ENCODE peak calls at places on chromosomes 7 and 10, in eight cellular contexts. A, V, M, H, K, D, O and P are unnamed samples.
A peak's percentile ranks its signal among the peaks of the same experiment; 100 is the strongest.

GRCh38 chr10:32005050-32005449 is 51.2 kb downstream of the KIF5B start:
- DNase-seq in A (no peak), V (peak; percentile 48), M (no peak), H (peak; percentile 36), K (peak; percentile 22), D (no peak), O (no peak), P (peak; percentile 62)

GRCh38 chr7:37853468-37853867 is 5.1 kb downstream of the NME8 start:
- DNase-seq in A (no peak), V (peak; percentile 10), M (no peak), H (no peak), K (no peak), D (no peak), O (no peak), P (no peak)

GRCh38 chr7:79114875-79115274 is 338.6 kb downstream of the MAGI2 start:
- DNase-seq in A (no peak), V (no peak), M (no peak), H (no peak), K (no peak), D (no peak), O (no peak), P (no peak)

GRCh38 chr7:106666353-106666752 is 5.4 kb upstream of the CCDC71L start:
- DNase-seq in A (no peak), V (no peak), M (no peak), H (no peak), K (no peak), D (no peak), O (no peak), P (no peak)

GRCh38 chr7:18520450-18521235 is 25.1 kb downstream of the HDAC9 start:
- DNase-seq in A (no peak), V (peak; percentile 47), M (no peak), H (no peak), K (no peak), D (no peak), O (no peak), P (peak; percentile 72)

GRCh38 chr10:79380918-79381775 is 33.9 kb downstream of the PPIF start:
- DNase-seq in A (no peak), V (no peak), M (no peak), H (no peak), K (no peak), D (no peak), O (no peak), P (no peak)

GRCh38 chr10:28668363-28669226 is 8.7 kb upstream of the BAMBI start:
- DNase-seq in A (no peak), V (peak; percentile 50), M (peak; percentile 87), H (peak; percentile 54), K (peak; percentile 24), D (peak; percentile 66), O (no peak), P (no peak)

GRCh38 chr10:94293344-94293743 is 69.4 kb downstream of the NOC3L start:
- DNase-seq in A (no peak), V (no peak), M (no peak), H (no peak), K (no peak), D (no peak), O (no peak), P (peak; percentile 62)

GRCh38 chr7:22109761-22110160 is 164.1 kb upstream of the CDCA7L start:
- DNase-seq in A (no peak), V (peak; percentile 31), M (no peak), H (peak; percentile 26), K (no peak), D (no peak), O (no peak), P (peak; percentile 58)

GRCh38 chr10:42985436-42986316 is 91.2 kb upstream of the RET start:
- DNase-seq in A (no peak), V (no peak), M (peak; percentile 45), H (no peak), K (no peak), D (no peak), O (no peak), P (no peak)

GRCh38 chr7:137354361-137354760 is 10.8 kb upstream of the PTN start:
- DNase-seq in A (no peak), V (no peak), M (peak; percentile 53), H (no peak), K (no peak), D (no peak), O (no peak), P (peak; percentile 54)

GRCh38 chr7:140621326-140622035 is 19.1 kb downstream of the DENND2A start:
- DNase-seq in A (no peak), V (peak; percentile 62), M (no peak), H (no peak), K (no peak), D (no peak), O (no peak), P (peak; percentile 41)

GRCh38 chr10:70540089-70540788 is 61.7 kb downstream of the PALD1 start:
- DNase-seq in A (no peak), V (no peak), M (no peak), H (peak; percentile 46), K (peak; percentile 14), D (peak; percentile 69), O (peak; percentile 46), P (no peak)

GRCh38 chr10:24384954-24385353 is 176.0 kb downstream of the KIAA1217 start:
- DNase-seq in A (no peak), V (no peak), M (no peak), H (no peak), K (no peak), D (no peak), O (no peak), P (no peak)